ENCODE peak calls at places on chromosomes 6 and 20, in ten cellular contexts. W, K, Q, X, T, D, Y, Z, U and R are unnamed samples.
A peak's percentile ranks its signal among the peaks of the same experiment; 100 is the strongest.

GRCh38 chr20:60559462-60559861 is 601.2 kb downstream of the CDH26 start:
- DNase-seq in W (no peak), K (no peak), Q (no peak), X (no peak), T (no peak), D (no peak), Y (no peak), Z (no peak), U (no peak), R (no peak)

GRCh38 chr6:108565893-108566292 is 5.2 kb downstream of the FOXO3 start:
- DNase-seq in W (peak; percentile 60), K (no peak), Q (peak; percentile 97), X (peak; percentile 92), T (no peak), D (peak; percentile 41), Y (peak; percentile 84), Z (no peak), U (no peak), R (no peak)

GRCh38 chr6:137303436-137303835 is 84.3 kb upstream of the IFNGR1 start:
- DNase-seq in W (no peak), K (no peak), Q (no peak), X (peak; percentile 30), T (no peak), D (no peak), Y (no peak), Z (no peak), U (no peak), R (no peak)

GRCh38 chr6:40407239-40407638 is 179.9 kb downstream of the LRFN2 start:
- DNase-seq in W (no peak), K (no peak), Q (no peak), X (no peak), T (no peak), D (no peak), Y (no peak), Z (no peak), U (no peak), R (no peak)

GRCh38 chr20:5751856-5752255 is 1.7 kb downstream of the SHLD1 start:
- DNase-seq in W (peak; percentile 51), K (no peak), Q (no peak), X (peak; percentile 60), T (no peak), D (peak; percentile 57), Y (no peak), Z (no peak), U (no peak), R (no peak)

GRCh38 chr20:15179426-15180190 is 842.2 kb upstream of the FLRT3 start:
- DNase-seq in W (no peak), K (no peak), Q (no peak), X (no peak), T (peak; percentile 62), D (no peak), Y (no peak), Z (no peak), U (no peak), R (no peak)

GRCh38 chr20:62183426-62184142 is 756 bp downstream of the MTG2 start:
- DNase-seq in W (no peak), K (no peak), Q (peak; percentile 16), X (peak; percentile 14), T (no peak), D (peak; percentile 20), Y (no peak), Z (no peak), U (no peak), R (no peak)

GRCh38 chr20:16476032-16476431 is 97.2 kb downstream of the KIF16B start:
- DNase-seq in W (no peak), K (no peak), Q (peak; percentile 75), X (peak; percentile 73), T (no peak), D (peak; percentile 49), Y (no peak), Z (no peak), U (no peak), R (no peak)

GRCh38 chr6:150243620-150244314 is 100.9 kb downstream of the PPP1R14C start:
- DNase-seq in W (no peak), K (no peak), Q (no peak), X (no peak), T (no peak), D (no peak), Y (no peak), Z (no peak), U (no peak), R (no peak)

GRCh38 chr20:50274570-50275430 is 84.2 kb downstream of the CEBPB start:
- DNase-seq in W (peak; percentile 56), K (no peak), Q (no peak), X (no peak), T (peak; percentile 68), D (no peak), Y (no peak), Z (peak; percentile 70), U (no peak), R (no peak)

GRCh38 chr20:60152792-60153191 is 194.6 kb downstream of the CDH26 start:
- DNase-seq in W (no peak), K (no peak), Q (no peak), X (no peak), T (no peak), D (no peak), Y (no peak), Z (no peak), U (no peak), R (no peak)

GRCh38 chr20:12966468-12967085 is 42.2 kb upstream of the SPTLC3 start:
- DNase-seq in W (no peak), K (no peak), Q (peak; percentile 73), X (peak; percentile 75), T (no peak), D (no peak), Y (no peak), Z (no peak), U (peak; percentile 18), R (no peak)

GRCh38 chr6:169571123-169571962 is 130.5 kb downstream of the WDR27 start:
- DNase-seq in W (no peak), K (no peak), Q (peak; percentile 42), X (peak; percentile 63), T (no peak), D (no peak), Y (no peak), Z (no peak), U (no peak), R (no peak)

GRCh38 chr6:125812394-125813231 is 21.9 kb downstream of the NCOA7 start:
- DNase-seq in W (no peak), K (no peak), Q (peak; percentile 96), X (peak; percentile 100), T (no peak), D (peak; percentile 82), Y (no peak), Z (no peak), U (peak; percentile 89), R (no peak)

GRCh38 chr6:160015778-160016684 is 47.1 kb downstream of the IGF2R start:
- DNase-seq in W (no peak), K (no peak), Q (no peak), X (no peak), T (no peak), D (no peak), Y (no peak), Z (no peak), U (no peak), R (no peak)

GRCh38 chr6:52065621-52066020 is 21.8 kb downstream of the PKHD1 start:
- DNase-seq in W (no peak), K (no peak), Q (no peak), X (no peak), T (no peak), D (no peak), Y (no peak), Z (no peak), U (no peak), R (no peak)

GRCh38 chr6:112015725-112016124 is 38.2 kb upstream of the CCN6 start:
- DNase-seq in W (no peak), K (no peak), Q (no peak), X (no peak), T (no peak), D (no peak), Y (no peak), Z (no peak), U (no peak), R (no peak)

GRCh38 chr6:13334953-13335352 is 6.6 kb upstream of the TBC1D7 start:
- DNase-seq in W (no peak), K (no peak), Q (peak; percentile 46), X (peak; percentile 84), T (no peak), D (peak; percentile 66), Y (no peak), Z (no peak), U (no peak), R (no peak)

GRCh38 chr20:61934716-61935530 is 130.8 kb downstream of the TAF4 start:
- DNase-seq in W (no peak), K (peak; percentile 1), Q (no peak), X (no peak), T (peak; percentile 31), D (no peak), Y (no peak), Z (no peak), U (no peak), R (no peak)

GRCh38 chr6:34218691-34219090 is 18.0 kb upstream of the HMGA1 start:
- DNase-seq in W (no peak), K (no peak), Q (no peak), X (no peak), T (no peak), D (no peak), Y (no peak), Z (no peak), U (no peak), R (no peak)
- TF ChIP-seq CTCF in W (no peak), K (no peak), Q (no peak), X (no peak), T (no peak), D (no peak), Y (no peak), Z (no peak), U (no peak), R (no peak)

GRCh38 chr6:46014511-46015118 is 1.0 kb downstream of the CLIC5 start:
- DNase-seq in W (peak; percentile 18), K (no peak), Q (no peak), X (no peak), T (no peak), D (no peak), Y (no peak), Z (peak; percentile 50), U (no peak), R (no peak)
- TF ChIP-seq CTCF in W (no peak), K (no peak), Q (no peak), X (no peak), T (no peak), D (no peak), Y (no peak), Z (no peak), U (no peak), R (no peak)

GRCh38 chr6:16872543-16873230 is 111.4 kb upstream of the ATXN1 start:
- DNase-seq in W (no peak), K (no peak), Q (no peak), X (no peak), T (no peak), D (no peak), Y (no peak), Z (no peak), U (no peak), R (no peak)
- TF ChIP-seq CTCF in W (no peak), K (no peak), Q (no peak), X (peak; percentile 15), T (no peak), D (no peak), Y (no peak), Z (no peak), U (peak; percentile 5), R (no peak)

DNA sequence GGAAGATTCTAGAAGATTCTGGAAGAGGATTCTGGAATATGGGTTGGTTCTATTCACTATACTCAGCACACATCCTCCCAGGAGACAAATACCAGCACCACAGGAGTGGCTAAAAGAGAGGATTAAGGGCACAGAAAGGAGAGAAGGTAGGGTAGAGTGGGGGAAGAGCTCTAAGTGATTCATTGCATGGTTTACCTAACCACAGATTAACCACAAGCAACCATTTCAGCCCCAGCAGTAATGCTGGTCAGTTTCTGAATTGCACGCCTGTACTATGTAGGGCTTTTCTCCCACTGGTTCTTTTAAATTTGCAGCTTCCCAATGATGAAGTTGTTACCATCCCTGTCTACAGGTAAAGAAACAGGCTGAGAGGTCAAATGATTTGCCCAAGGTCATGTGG is 192.7 kb upstream of the PMEPA1 start:
- DNase-seq in W (no peak), K (no peak), Q (peak; percentile 10), X (no peak), T (no peak), D (no peak), Y (no peak), Z (no peak), U (no peak), R (no peak)
- TF ChIP-seq CTCF in W (no peak), K (no peak), Q (no peak), X (no peak), T (no peak), D (no peak), Y (no peak), Z (no peak), U (no peak), R (no peak)